ENCODE peak calls at places on chromosome 1, in five cellular contexts. K is ELR; J is CD4-positive, alpha-beta T cell; Y is GM12865; O is DMS153. R is an unnamed sample.

GRCh38 chr1:226474443-226475111 is 66.7 kb upstream of the PARP1 start:
- DNase-seq in K (no peak), J (no peak), Y (no peak), O (no peak), R (no peak)

GRCh38 chr1:96538883-96539282 is 182.7 kb upstream of the PTBP2 start:
- DNase-seq in K (peak; percentile 49), J (no peak), Y (no peak), O (no peak), R (no peak)

GRCh38 chr1:84722794-84723193 is 32.5 kb upstream of the SSX2IP start:
- DNase-seq in K (no peak), J (no peak), Y (no peak), O (no peak), R (no peak)

GRCh38 chr1:177600936-177601335 is 368.9 kb downstream of the SEC16B start:
- DNase-seq in K (no peak), J (no peak), Y (no peak), O (no peak), R (no peak)

GRCh38 chr1:228273720-228274451 is 66.0 kb downstream of the OBSCN start:
- DNase-seq in K (no peak), J (no peak), Y (no peak), O (no peak), R (no peak)

GRCh38 chr1:184188091-184188490 is 136.6 kb downstream of the TSEN15 start:
- DNase-seq in K (no peak), J (no peak), Y (no peak), O (no peak), R (no peak)

GRCh38 chr1:203652718-203653461 is 26.3 kb downstream of the ATP2B4 start:
- DNase-seq in K (no peak), J (no peak), Y (peak; percentile 80), O (no peak), R (no peak)

GRCh38 chr1:175725684-175726083 is 17.7 kb downstream of the TNR start:
- DNase-seq in K (peak; percentile 38), J (no peak), Y (peak; percentile 41), O (no peak), R (peak; percentile 21)

R was measured in GM20000.